ENCODE peak calls at places on chromosome 21, in four cellular contexts. H is mesothelial cell of epicardium, N is RWPE1, V is ovary. U is an unnamed sample.

GRCh38 chr21:27590271-27590670 is 623.4 kb upstream of the ADAMTS5 start:
- DNase-seq in N (no peak), H (no peak), V (no peak), U (no peak)

GRCh38 chr21:37848721-37849490 is 67.4 kb downstream of the KCNJ6 start:
- DNase-seq in H (no peak), N (no peak), V (no peak), U (no peak)

GRCh38 chr21:41197582-41197981 is 29.6 kb downstream of the BACE2 start:
- DNase-seq in V (no peak), H (no peak), N (no peak), U (no peak)

GRCh38 chr21:17780539-17780938 is 38.6 kb downstream of the C21orf91 start:
- DNase-seq in N (no peak), H (no peak), V (no peak), U (peak; percentile 67)

GRCh38 chr21:41823906-41824305 is 55.2 kb downstream of the PRDM15 start:
- DNase-seq in H (no peak), V (no peak), N (no peak), U (no peak)

GRCh38 chr21:39037807-39038405 is 145.3 kb downstream of the PSMG1 start:
- DNase-seq in H (no peak), N (no peak), V (no peak), U (peak; percentile 60)

GRCh38 chr21:20998886-20999285 is 677 bp downstream of the NCAM2 start:
- DNase-seq in H (no peak), V (no peak), N (no peak), U (no peak)

GRCh38 chr21:43697758-43698643 is 20.9 kb upstream of the PDXK start:
- DNase-seq in N (no peak), V (no peak), H (no peak), U (no peak)

GRCh38 chr21:17911628-17912027 is 92.5 kb upstream of the C21orf91 start:
- DNase-seq in N (peak; percentile 37), H (no peak), V (no peak), U (peak; percentile 88)

GRCh38 chr21:43369124-43369523 is 57.8 kb downstream of the SIK1 start:
- DNase-seq in H (no peak), V (no peak), N (no peak), U (no peak)

GRCh38 chr21:44401386-44402160 is 48.2 kb downstream of the TRPM2 start:
- DNase-seq in N (no peak), H (no peak), V (no peak), U (no peak)

GRCh38 chr21:34603710-34604057 is 11.2 kb downstream of the RCAN1 start:
- DNase-seq in N (no peak), V (no peak), H (no peak), U (no peak)

GRCh38 chr21:42476493-42477342 is 19.3 kb downstream of the RSPH1 start:
- DNase-seq in N (no peak), V (no peak), H (no peak), U (no peak)

GRCh38 chr21:34574581-34574980 is 40.3 kb downstream of the RCAN1 start:
- DNase-seq in H (no peak), N (no peak), V (no peak), U (no peak)

GRCh38 chr21:39094847-39095525 is 88.3 kb downstream of the PSMG1 start:
- DNase-seq in N (no peak), V (no peak), H (no peak), U (no peak)

GRCh38 chr21:42833439-42833815 is 45.9 kb downstream of the WDR4 start:
- DNase-seq in H (no peak), V (no peak), N (no peak), U (peak; percentile 23)

GRCh38 chr21:23687154-23687553 is 1920.1 kb downstream of the MRPL39 start:
- DNase-seq in V (no peak), H (no peak), N (no peak), U (no peak)

GRCh38 chr21:25080706-25081495 is 526.4 kb downstream of the MRPL39 start:
- DNase-seq in N (no peak), H (no peak), V (no peak), U (no peak)

GRCh38 chr21:37168666-37169065 is 95.6 kb downstream of the TTC3 start:
- DNase-seq in V (no peak), N (no peak), H (no peak), U (no peak)

GRCh38 chr21:37225440-37225839 is 41.7 kb downstream of the VPS26C start:
- DNase-seq in N (no peak), H (no peak), V (no peak), U (no peak)

GRCh38 chr21:42336065-42336464 is 14.7 kb downstream of the TFF2 start:
- DNase-seq in N (no peak), V (no peak), H (no peak), U (peak; percentile 34)

GRCh38 chr21:42545745-42546144 is 32.1 kb downstream of the SLC37A1 start:
- DNase-seq in V (no peak), N (no peak), H (no peak), U (no peak)

GRCh38 chr21:44414291-44415072 is 40.8 kb upstream of the LRRC3 start:
- DNase-seq in N (no peak), V (no peak), H (no peak), U (no peak)

GRCh38 chr21:44010429-44010828 is 1.7 kb upstream of the TRAPPC10 start:
- DNase-seq in H (no peak), V (no peak), N (no peak), U (no peak)

GRCh38 chr21:39579734-39580332 is 32.9 kb upstream of the B3GALT5 start:
- DNase-seq in H (no peak), V (no peak), N (no peak), U (no peak)

GRCh38 chr21:42245348-42246185 is 26.6 kb downstream of the ABCG1 start:
- DNase-seq in V (no peak), N (no peak), H (no peak), U (no peak)

GRCh38 chr21:42687796-42688195 is 34.4 kb downstream of the PDE9A start:
- DNase-seq in V (no peak), N (no peak), H (no peak), U (no peak)

GRCh38 chr21:38531610-38532009 is 33.3 kb upstream of the ERG start:
- DNase-seq in N (no peak), V (no peak), H (no peak), U (no peak)

GRCh38 chr21:34545079-34545884 is 33.3 kb upstream of the KCNE1 start:
- DNase-seq in N (no peak), H (no peak), V (no peak), U (peak; percentile 25)

GRCh38 chr21:38297871-38298270 is 41.1 kb downstream of the KCNJ15 start:
- DNase-seq in V (no peak), N (no peak), H (no peak), U (no peak)

GRCh38 chr21:35905973-35906357 is 154.4 kb downstream of the SETD4 start:
- DNase-seq in V (no peak), H (no peak), N (no peak), U (no peak)
- TF ChIP-seq CTCF in V (no peak), H (no peak), N (no peak), U (no peak)

DNA sequence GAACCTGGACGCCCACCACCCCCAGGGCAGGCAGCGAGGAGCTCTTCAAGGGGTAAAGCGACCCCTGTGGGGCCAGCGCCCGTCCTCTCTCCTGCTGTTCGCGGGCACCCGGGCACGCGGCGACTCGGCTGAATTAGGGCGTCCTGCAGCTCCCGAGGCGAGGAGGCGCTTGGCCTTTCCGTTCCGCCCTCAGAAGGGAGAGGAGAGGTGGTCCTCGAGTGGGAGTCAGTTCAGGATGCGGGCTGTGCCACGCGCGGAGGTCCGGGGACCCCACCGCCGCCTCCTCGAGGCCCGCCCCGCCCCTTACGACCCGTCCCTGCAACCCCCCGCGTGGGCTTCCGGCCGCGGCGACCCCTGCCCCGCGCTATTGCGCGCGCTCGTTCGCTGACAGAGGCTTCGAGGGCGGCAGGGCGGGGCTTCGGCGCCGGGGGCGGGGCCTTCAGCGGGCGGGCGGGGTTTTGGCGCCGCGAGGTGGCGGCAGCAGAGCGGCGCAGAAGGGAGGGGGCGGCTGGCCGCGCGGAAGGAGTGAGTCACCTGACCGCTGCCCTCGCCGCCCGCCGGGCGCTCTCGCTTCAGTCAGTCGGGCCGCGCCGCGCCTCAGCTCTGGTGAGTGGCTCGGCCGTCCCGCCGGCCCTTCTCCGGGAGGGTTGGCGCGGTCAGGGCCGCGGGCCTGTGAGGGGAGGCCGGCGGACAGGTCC is at the start of gene BACH1:
- DNase-seq in V (peak; percentile 87), N (peak; percentile 91), H (peak; percentile 86), U (peak; percentile 72)
- TF ChIP-seq CTCF in V (no peak), N (peak; percentile 70), H (no peak), U (peak; percentile 70)

DNA sequence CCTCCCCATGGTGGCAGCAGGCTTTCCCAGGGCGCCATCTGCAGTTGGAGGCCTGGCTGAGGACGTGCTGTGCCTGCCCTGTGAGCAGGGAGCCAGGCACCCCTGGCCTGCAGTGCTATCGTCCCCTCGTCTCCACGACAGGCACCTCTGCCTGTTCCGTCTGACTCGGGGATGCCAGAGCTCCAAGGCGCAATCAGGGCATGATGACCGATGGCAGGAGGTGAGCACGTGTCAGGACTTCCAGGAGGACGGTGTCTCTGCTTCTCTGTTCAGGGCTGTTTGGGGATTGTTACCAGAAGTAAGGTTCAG is 125.2 kb downstream of the PCBP3 start:
- DNase-seq in N (no peak), V (no peak), H (no peak), U (no peak)
- TF ChIP-seq CTCF in N (no peak), V (no peak), H (no peak), U (no peak)

GRCh38 chr21:33386222-33386784 is 16.9 kb upstream of the IFNGR2 start:
- DNase-seq in V (no peak), N (no peak), H (no peak), U (no peak)
- TF ChIP-seq CTCF in V (no peak), N (no peak), H (no peak), U (peak; percentile 33)

GRCh38 chr21:32276671-32277070 is 2.2 kb downstream of the MIS18A start:
- DNase-seq in N (no peak), H (no peak), V (no peak), U (no peak)

GRCh38 chr21:32281531-32281930 is 2.7 kb upstream of the MIS18A start:
- DNase-seq in V (no peak), H (no peak), N (no peak), U (no peak)

GRCh38 chr21:32279377-32279680 is 480 bp upstream of the MIS18A start:
- DNase-seq in N (no peak), V (no peak), H (no peak), U (no peak)

GRCh38 chr21:32278068-32278467 is 781 bp downstream of the MIS18A start:
- DNase-seq in H (no peak), N (peak; percentile 4), V (no peak), U (peak; percentile 8)

DNA sequence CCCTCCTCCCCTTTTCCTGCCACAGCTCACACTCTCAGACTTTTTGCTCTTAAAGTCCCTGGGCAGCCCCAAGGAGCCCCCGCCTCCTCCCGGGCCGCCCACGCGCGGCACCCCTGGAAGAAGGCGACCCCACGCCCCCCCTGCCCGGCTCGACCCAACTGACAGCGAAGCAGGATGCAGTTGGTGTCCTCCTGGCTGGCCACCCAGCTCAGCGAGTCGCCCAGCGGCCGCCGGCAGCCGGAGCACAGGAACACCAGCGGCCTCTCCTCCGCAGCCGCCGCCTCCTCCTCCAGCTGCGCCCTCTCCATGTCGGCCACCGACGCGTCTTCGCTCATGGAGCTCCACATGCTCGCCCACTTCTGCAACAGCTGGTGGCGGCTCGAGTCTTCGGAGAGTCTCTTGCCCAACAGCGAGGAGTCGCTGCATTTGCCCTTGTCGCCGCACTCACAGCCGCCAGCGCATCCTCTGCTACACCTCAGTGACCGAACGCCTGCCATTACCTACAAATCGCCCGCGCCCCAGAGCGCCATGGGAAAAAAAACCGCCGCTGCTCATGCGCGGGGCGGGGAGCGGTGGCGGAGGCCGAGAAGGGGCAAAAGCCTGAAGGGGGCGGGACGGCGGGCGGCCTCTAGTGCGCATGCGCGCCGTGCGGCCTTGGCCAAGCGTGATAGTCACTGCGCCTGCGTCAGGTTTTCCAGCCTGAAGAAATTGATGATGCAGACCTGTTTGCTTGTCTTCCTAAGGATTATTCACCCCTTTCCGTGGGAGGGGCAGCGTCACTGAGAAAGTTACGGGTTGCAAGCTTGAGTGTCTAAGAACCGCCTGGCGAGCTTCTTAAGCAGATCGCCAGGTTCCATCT is at the start of gene MIS18A:
- DNase-seq in H (peak; percentile 95), N (peak; percentile 96), V (peak; percentile 94), U (peak; percentile 98)
- TF ChIP-seq CTCF in H (no peak), N (no peak), V (peak; percentile 11), U (peak; percentile 9)

U was measured in bronchial epithelial cell.